ENCODE peak calls at places on chromosomes 3 and 15, in nine cellular contexts. C is MM.1S; Q is naive thymus-derived CD4-positive, alpha-beta T cell; V is psoas muscle; A is A549; D is CD8-positive, alpha-beta memory T cell; Z is fibroblast of mammary gland; H is H1; U is esophagus squamous epithelium. L is an unnamed sample.

GRCh38 chr3:158107508-158108095 is 1.4 kb upstream of the SHOX2 start:
- DNase-seq in C (no peak), Q (no peak), V (no peak), A (peak), D (no peak), Z (no peak), H (no peak), U (no peak), L (no peak)

GRCh38 chr3:124298951-124299350 is 307.0 kb upstream of the ROPN1 start:
- DNase-seq in C (no peak), Q (no peak), V (no peak), A (no peak), D (no peak), Z (no peak), H (no peak), U (no peak), L (no peak)

GRCh38 chr15:44536298-44536961 is 517 bp upstream of the EIF3J start:
- DNase-seq in C (peak), Q (no peak), V (peak), A (no peak), D (no peak), Z (peak), H (peak), U (peak), L (no peak)

GRCh38 chr15:76185716-76186115 is 125.6 kb downstream of the ETFA start:
- DNase-seq in C (peak), Q (no peak), V (no peak), A (peak), D (no peak), Z (peak), H (peak), U (no peak), L (peak)

GRCh38 chr15:70473623-70474366 is 289.6 kb downstream of the UACA start:
- DNase-seq in C (no peak), Q (no peak), V (no peak), A (no peak), D (no peak), Z (no peak), H (no peak), U (no peak), L (no peak)

GRCh38 chr15:63192604-63193206 is 3.3 kb downstream of the RAB8B start:
- DNase-seq in C (no peak), Q (no peak), V (no peak), A (no peak), D (no peak), Z (no peak), H (peak), U (no peak), L (no peak)

GRCh38 chr3:17518189-17519059 is 224.0 kb downstream of the TBC1D5 start:
- DNase-seq in C (no peak), Q (no peak), V (no peak), A (no peak), D (no peak), Z (no peak), H (peak), U (no peak), L (no peak)

GRCh38 chr3:24435581-24435980 is 59.1 kb downstream of the THRB start:
- DNase-seq in C (no peak), Q (no peak), V (no peak), A (no peak), D (no peak), Z (peak), H (no peak), U (no peak), L (no peak)

GRCh38 chr15:58568157-58568571 is 136.4 kb downstream of the LIPC start:
- DNase-seq in C (peak), Q (peak), V (no peak), A (no peak), D (no peak), Z (no peak), H (peak), U (no peak), L (no peak)

GRCh38 chr15:85402195-85402921 is 22.0 kb downstream of the AKAP13 start:
- DNase-seq in C (no peak), Q (no peak), V (no peak), A (no peak), D (no peak), Z (no peak), H (no peak), U (no peak), L (no peak)

GRCh38 chr3:37223084-37223975 is 48.9 kb upstream of the LRRFIP2 start:
- DNase-seq in C (peak), Q (no peak), V (no peak), A (peak), D (no peak), Z (peak), H (no peak), U (no peak), L (peak)

GRCh38 chr3:108511490-108511889 is 1.1 kb upstream of the MYH15 start:
- DNase-seq in C (no peak), Q (no peak), V (no peak), A (no peak), D (no peak), Z (no peak), H (no peak), U (no peak), L (no peak)

GRCh38 chr15:90001683-90002427 is 731 bp downstream of the ZNF710 start:
- DNase-seq in C (peak), Q (peak), V (peak), A (peak), D (peak), Z (peak), H (peak), U (no peak), L (peak)

GRCh38 chr3:73228425-73228824 is 167.0 kb downstream of the EBLN2 start:
- DNase-seq in C (no peak), Q (no peak), V (no peak), A (no peak), D (no peak), Z (peak), H (no peak), U (no peak), L (no peak)
- H3K4me3 ChIP-seq in C (no peak), Q (no peak), V (no peak), A (no peak), D (no peak), Z (no peak), H (no peak), U (no peak), L (no peak)

GRCh38 chr15:57324590-57324890 is 51.8 kb upstream of the CGNL1 start:
- DNase-seq in C (no peak), Q (peak), V (no peak), A (no peak), D (no peak), Z (no peak), H (no peak), U (no peak), L (no peak)
- H3K4me3 ChIP-seq in C (no peak), Q (no peak), V (no peak), A (no peak), D (no peak), Z (no peak), H (no peak), U (no peak), L (no peak)

GRCh38 chr3:79461129-79461792 is 306.5 kb downstream of the ROBO1 start:
- DNase-seq in C (no peak), Q (no peak), V (no peak), A (no peak), D (no peak), Z (no peak), H (no peak), U (no peak), L (no peak)
- H3K4me3 ChIP-seq in C (no peak), Q (no peak), V (no peak), A (no peak), D (no peak), Z (no peak), H (no peak), U (no peak), L (no peak)

DNA sequence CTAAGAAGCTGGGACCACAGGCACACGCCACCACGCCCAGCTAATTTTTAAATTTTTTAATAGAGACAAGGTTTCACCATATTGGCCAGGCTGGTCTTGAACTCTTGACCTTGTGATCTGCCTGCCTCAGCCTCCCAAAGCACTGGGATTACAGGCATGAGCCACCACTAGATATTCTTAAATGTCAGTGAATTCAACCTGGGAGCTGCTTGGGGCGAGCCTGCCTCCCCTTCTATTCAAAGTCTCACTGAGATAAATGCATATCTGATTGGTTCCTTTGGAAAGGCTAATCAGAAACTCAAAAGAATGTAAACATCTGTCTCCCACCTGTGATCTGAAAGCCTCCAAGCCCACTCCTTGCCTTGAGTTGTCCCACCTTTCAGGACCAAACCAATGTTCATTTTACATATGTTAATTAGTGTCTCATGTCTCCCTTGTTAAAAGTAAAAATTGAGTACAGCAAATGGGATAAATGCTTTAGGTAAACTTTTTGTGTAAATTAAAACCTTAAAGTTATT is 15.0 kb downstream of the CYP11A1 start:
- DNase-seq in C (no peak), Q (no peak), V (no peak), A (no peak), D (no peak), Z (no peak), H (no peak), U (no peak), L (no peak)
- H3K4me3 ChIP-seq in C (no peak), Q (no peak), V (no peak), A (no peak), D (no peak), Z (no peak), H (no peak), U (no peak), L (no peak)

DNA sequence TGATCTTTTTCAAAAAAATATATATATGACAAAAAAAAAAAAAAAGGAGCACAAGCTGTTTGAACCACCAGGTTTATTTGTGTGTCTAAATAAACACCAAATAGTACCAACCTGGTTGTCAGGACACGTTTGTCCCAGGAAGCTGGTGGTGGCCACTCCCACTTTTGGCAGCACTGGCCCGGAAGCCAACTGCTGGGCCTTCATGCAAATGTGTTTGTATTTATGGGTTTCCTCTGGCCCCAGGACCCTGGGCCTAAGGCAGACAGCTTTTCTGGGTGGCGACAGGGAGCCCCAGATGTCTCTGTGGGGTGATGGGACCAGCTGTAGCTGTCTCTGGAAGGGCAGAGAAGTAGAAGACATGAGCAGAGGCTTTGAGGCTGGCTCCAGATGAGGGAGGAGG is 31.6 kb downstream of the PRKCD start:
- DNase-seq in C (peak), Q (no peak), V (no peak), A (no peak), D (no peak), Z (no peak), H (no peak), U (no peak), L (no peak)
- H3K4me3 ChIP-seq in C (no peak), Q (no peak), V (no peak), A (no peak), D (no peak), Z (no peak), H (no peak), U (no peak), L (no peak)

DNA sequence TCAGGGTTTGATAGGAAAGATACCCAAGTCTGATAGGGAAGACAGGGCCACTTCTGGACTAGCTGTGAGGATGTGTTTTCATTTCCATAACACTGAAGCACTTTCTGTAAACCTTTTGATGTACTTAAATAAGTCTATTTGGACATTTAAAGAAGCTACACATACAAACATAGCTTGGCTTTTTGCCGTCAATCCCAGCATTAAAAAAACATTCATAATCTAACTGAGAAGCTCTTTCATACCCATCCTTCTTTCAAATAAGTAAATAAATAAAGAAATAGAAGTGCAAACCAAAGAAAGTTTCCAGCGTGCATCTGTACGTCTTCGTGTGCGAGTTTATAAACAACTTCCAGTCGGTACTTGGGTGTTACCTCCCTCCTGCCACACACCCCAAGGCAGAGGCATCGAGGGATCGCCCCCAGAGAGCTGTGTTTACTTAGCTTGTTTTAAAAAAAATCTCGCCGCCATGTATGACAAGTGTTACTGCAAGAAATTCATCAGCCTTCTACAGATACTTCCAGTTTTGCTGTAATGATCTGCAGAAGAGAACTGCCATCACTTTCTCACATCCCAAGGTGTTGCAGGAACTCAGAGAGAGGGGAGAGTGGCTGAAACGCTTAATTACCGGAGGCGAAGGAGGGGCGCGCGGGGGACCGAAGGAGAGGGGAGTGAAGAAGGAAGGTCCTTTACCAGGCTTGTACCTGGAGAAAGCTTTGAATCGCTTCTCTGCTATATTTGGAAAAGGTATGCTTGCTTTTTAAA is 9.0 kb upstream of the MEIS2 start:
- DNase-seq in C (no peak), Q (no peak), V (no peak), A (no peak), D (no peak), Z (no peak), H (no peak), U (no peak), L (no peak)
- H3K4me3 ChIP-seq in C (no peak), Q (no peak), V (no peak), A (no peak), D (no peak), Z (peak), H (peak), U (peak), L (no peak)

DNA sequence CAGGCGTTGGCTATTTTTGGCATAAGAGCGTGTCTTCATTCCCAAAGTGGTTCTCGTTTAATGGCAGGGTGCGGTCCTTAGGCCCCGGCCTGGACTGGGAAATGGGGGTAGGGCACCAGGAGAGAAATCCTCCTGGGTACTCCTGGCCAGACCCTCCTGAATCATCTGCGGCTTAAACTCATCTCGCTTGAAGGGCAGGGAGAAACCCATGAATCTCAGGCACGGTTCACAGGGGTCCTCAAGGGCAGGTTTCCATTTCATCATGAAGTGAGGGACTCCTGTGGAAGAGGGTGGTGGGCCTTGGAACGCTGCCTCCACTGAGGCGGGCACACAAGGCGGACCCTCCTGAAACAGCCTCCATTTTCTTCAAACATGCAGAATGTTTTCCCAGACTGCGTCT is 48.4 kb downstream of the KLF13 start:
- DNase-seq in C (no peak), Q (no peak), V (no peak), A (no peak), D (no peak), Z (no peak), H (no peak), U (no peak), L (no peak)
- H3K4me3 ChIP-seq in C (no peak), Q (no peak), V (no peak), A (no peak), D (no peak), Z (no peak), H (no peak), U (no peak), L (no peak)

GRCh38 chr3:66153961-66154923 is 66.6 kb upstream of the SLC25A26 start:
- DNase-seq in C (no peak), Q (no peak), V (no peak), A (no peak), D (no peak), Z (peak), H (no peak), U (no peak), L (no peak)
- H3K4me3 ChIP-seq in C (no peak), Q (no peak), V (peak), A (no peak), D (no peak), Z (peak), H (no peak), U (peak), L (no peak)

L was measured in Jurkat, Clone E6-1.